ENCODE peak calls at places on chromosomes 2 and 18, in seven cellular contexts. One of them, this sample, is unnamed.

GRCh38 chr2:239930871-239931771 is 94.0 kb downstream of the NDUFA10 start:
- DNase-seq in GM12878: no peak
- DNase-seq in K562: no peak
- DNase-seq in GM12891: no peak
- DNase-seq in HepG2: no peak
- DNase-seq in H1: no peak
- DNase-seq in SK-N-SH: no peak
- DNase-seq in this sample: no peak

GRCh38 chr2:176934869-176935415 is 277.7 kb upstream of the HNRNPA3 start:
- DNase-seq in GM12878: no peak
- DNase-seq in HepG2: no peak
- DNase-seq in SK-N-SH: no peak
- DNase-seq in GM12891: no peak
- DNase-seq in H1: no peak
- DNase-seq in K562: no peak
- DNase-seq in this sample: no peak

GRCh38 chr2:203122317-203122998 is 107.8 kb downstream of the NBEAL1 start:
- DNase-seq in K562: no peak
- DNase-seq in GM12891: no peak
- DNase-seq in H1: no peak
- DNase-seq in GM12878: no peak
- DNase-seq in HepG2: peak; percentile 34
- DNase-seq in SK-N-SH: peak; percentile 9
- DNase-seq in this sample: no peak

GRCh38 chr2:108593547-108594098 is 59.4 kb downstream of the LIMS1 start:
- DNase-seq in GM12878: no peak
- DNase-seq in GM12891: no peak
- DNase-seq in HepG2: no peak
- DNase-seq in H1: no peak
- DNase-seq in SK-N-SH: no peak
- DNase-seq in K562: no peak
- DNase-seq in this sample: no peak

GRCh38 chr2:231677632-231678104 is 30.7 kb upstream of the PTMA start:
- DNase-seq in SK-N-SH: peak; percentile 80
- DNase-seq in K562: peak; percentile 37
- DNase-seq in GM12891: no peak
- DNase-seq in HepG2: peak; percentile 83
- DNase-seq in H1: no peak
- DNase-seq in GM12878: no peak
- DNase-seq in this sample: peak; percentile 64

GRCh38 chr2:119786312-119786711 is 26.6 kb downstream of the PTPN4 start:
- DNase-seq in SK-N-SH: no peak
- DNase-seq in GM12891: no peak
- DNase-seq in GM12878: no peak
- DNase-seq in HepG2: no peak
- DNase-seq in K562: no peak
- DNase-seq in H1: no peak
- DNase-seq in this sample: no peak

GRCh38 chr2:203758841-203759691 is 52.6 kb downstream of the CD28 start:
- DNase-seq in H1: no peak
- DNase-seq in SK-N-SH: no peak
- DNase-seq in GM12891: no peak
- DNase-seq in K562: no peak
- DNase-seq in HepG2: peak; percentile 36
- DNase-seq in GM12878: no peak
- DNase-seq in this sample: no peak

GRCh38 chr18:13366131-13366530 is 147.6 kb downstream of the LDLRAD4 start:
- DNase-seq in HepG2: no peak
- DNase-seq in SK-N-SH: no peak
- DNase-seq in GM12891: no peak
- DNase-seq in H1: no peak
- DNase-seq in K562: no peak
- DNase-seq in GM12878: no peak
- DNase-seq in this sample: no peak

GRCh38 chr2:72562451-72563153 is 263.2 kb downstream of the EXOC6B start:
- DNase-seq in GM12878: no peak
- DNase-seq in K562: no peak
- DNase-seq in GM12891: no peak
- DNase-seq in HepG2: no peak
- DNase-seq in SK-N-SH: no peak
- DNase-seq in H1: no peak
- DNase-seq in this sample: no peak

GRCh38 chr2:109318150-109318948 is 189.3 kb downstream of the SH3RF3 start:
- DNase-seq in SK-N-SH: peak; percentile 82
- DNase-seq in H1: no peak
- DNase-seq in GM12891: no peak
- DNase-seq in HepG2: peak; percentile 20
- DNase-seq in K562: no peak
- DNase-seq in GM12878: no peak
- DNase-seq in this sample: no peak

GRCh38 chr18:78939105-78939504 is 40.5 kb upstream of the SALL3 start:
- DNase-seq in GM12891: peak; percentile 41
- DNase-seq in K562: no peak
- DNase-seq in GM12878: no peak
- DNase-seq in H1: no peak
- DNase-seq in SK-N-SH: no peak
- DNase-seq in HepG2: no peak
- DNase-seq in this sample: no peak

GRCh38 chr18:9971313-9971920 is 57.6 kb downstream of the VAPA start:
- DNase-seq in SK-N-SH: peak; percentile 70
- DNase-seq in HepG2: peak; percentile 64
- DNase-seq in GM12891: no peak
- DNase-seq in K562: peak; percentile 81
- DNase-seq in GM12878: peak; percentile 27
- DNase-seq in H1: peak; percentile 33
- DNase-seq in this sample: no peak

GRCh38 chr2:168490015-168490874 is 34.2 kb downstream of the CERS6 start:
- DNase-seq in HepG2: peak; percentile 70
- DNase-seq in K562: no peak
- DNase-seq in SK-N-SH: no peak
- DNase-seq in GM12878: peak; percentile 92
- DNase-seq in H1: no peak
- DNase-seq in GM12891: peak; percentile 13
- DNase-seq in this sample: no peak

GRCh38 chr2:239322414-239323086 is 78.3 kb downstream of the HDAC4 start:
- DNase-seq in GM12891: no peak
- DNase-seq in GM12878: no peak
- DNase-seq in SK-N-SH: peak; percentile 8
- DNase-seq in K562: peak; percentile 18
- DNase-seq in HepG2: no peak
- DNase-seq in H1: no peak
- DNase-seq in this sample: no peak

GRCh38 chr2:200968735-200969134 is 5.3 kb upstream of the ORC2 start:
- DNase-seq in H1: no peak
- DNase-seq in HepG2: peak; percentile 24
- DNase-seq in SK-N-SH: no peak
- DNase-seq in GM12891: no peak
- DNase-seq in K562: peak; percentile 10
- DNase-seq in GM12878: no peak
- DNase-seq in this sample: no peak

GRCh38 chr2:200964498-200964897 is 1.0 kb upstream of the ORC2 start:
- DNase-seq in HepG2: no peak
- DNase-seq in GM12891: no peak
- DNase-seq in GM12878: no peak
- DNase-seq in SK-N-SH: no peak
- DNase-seq in K562: no peak
- DNase-seq in H1: no peak
- DNase-seq in this sample: no peak

GRCh38 chr2:200963129-200963917 is at the start of gene ORC2:
- DNase-seq in HepG2: peak; percentile 96
- DNase-seq in SK-N-SH: peak; percentile 96
- DNase-seq in GM12891: peak; percentile 75
- DNase-seq in K562: peak; percentile 94
- DNase-seq in GM12878: peak; percentile 78
- DNase-seq in H1: peak; percentile 94
- DNase-seq in this sample: peak; percentile 84

GRCh38 chr2:200968162-200968561 is 4.7 kb upstream of the ORC2 start:
- DNase-seq in GM12891: no peak
- DNase-seq in H1: no peak
- DNase-seq in K562: no peak
- DNase-seq in HepG2: peak; percentile 62
- DNase-seq in GM12878: no peak
- DNase-seq in SK-N-SH: no peak
- DNase-seq in this sample: no peak

DNA sequence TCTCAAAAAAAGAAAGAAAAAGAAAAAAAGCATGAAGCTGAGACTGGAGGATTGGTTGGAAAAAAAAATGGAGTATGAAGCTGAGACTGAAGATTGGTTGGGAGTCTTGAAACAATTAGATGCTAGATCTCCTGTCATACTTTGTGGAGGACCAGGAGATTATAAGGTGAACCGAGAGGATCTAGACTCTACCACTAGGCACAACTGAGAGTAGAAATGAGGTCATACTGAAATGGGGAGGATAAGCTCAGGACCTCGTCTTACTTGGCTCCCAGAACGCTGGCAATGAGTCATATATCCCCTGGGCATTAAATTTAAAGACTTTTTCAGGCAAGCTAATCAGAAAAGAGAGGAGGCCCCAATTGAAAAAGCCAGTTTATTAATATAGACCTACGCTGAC is 3.3 kb upstream of the ORC2 start:
- DNase-seq in GM12878: peak; percentile 31
- DNase-seq in SK-N-SH: no peak
- DNase-seq in GM12891: no peak
- DNase-seq in HepG2: no peak
- DNase-seq in K562: peak; percentile 31
- DNase-seq in H1: no peak
- DNase-seq in this sample: peak; percentile 6
- TF ChIP-seq TAF1 in GM12878: no peak
- TF ChIP-seq TAF1 in SK-N-SH: no peak
- TF ChIP-seq TAF1 in GM12891: no peak
- TF ChIP-seq TAF1 in HepG2: no peak
- TF ChIP-seq TAF1 in K562: no peak
- TF ChIP-seq TAF1 in H1: no peak
- TF ChIP-seq TAF1 in this sample: no peak

DNA sequence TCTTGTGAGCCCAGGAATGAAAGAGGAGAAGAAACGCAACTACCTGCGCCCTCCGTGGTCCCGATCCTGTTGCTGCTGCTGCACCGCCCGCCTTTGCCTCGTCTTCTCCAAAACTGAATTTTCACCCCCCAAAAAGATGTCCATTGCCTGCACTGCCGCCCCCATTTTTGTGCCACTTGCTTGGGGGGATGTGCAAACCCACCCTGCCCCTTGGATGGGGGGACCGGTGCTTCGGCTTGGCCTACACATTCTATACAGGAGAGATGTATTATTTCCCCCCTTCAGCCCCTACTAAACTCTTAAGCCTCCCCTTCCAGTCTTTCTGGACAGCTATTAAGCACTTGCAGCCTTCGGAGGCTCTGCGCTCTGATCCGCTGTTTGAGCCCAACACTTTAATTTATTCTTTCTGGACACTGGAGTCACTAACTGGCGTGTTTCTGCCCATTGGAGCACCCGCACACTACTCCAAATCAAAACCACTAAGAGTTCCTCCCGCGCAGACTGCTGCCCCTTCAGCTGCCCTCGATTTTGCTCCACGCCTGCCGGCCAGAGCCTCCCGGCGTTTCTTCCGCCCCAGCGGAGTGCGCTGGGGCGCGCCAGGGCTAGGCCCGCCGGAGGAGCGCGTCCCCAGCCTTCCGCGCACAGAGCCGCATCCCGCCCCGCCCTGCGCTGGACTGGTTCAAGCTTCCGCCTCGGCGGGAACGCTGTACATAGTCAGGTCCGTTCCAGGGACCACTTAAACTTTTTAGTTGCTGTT is 5.9 kb downstream of the OTX1 start:
- DNase-seq in GM12878: no peak
- DNase-seq in SK-N-SH: peak; percentile 75
- DNase-seq in H1: no peak
- DNase-seq in K562: no peak
- DNase-seq in GM12891: no peak
- DNase-seq in HepG2: no peak
- DNase-seq in this sample: no peak
- TF ChIP-seq TAF1 in GM12878: no peak
- TF ChIP-seq TAF1 in SK-N-SH: no peak
- TF ChIP-seq TAF1 in H1: no peak
- TF ChIP-seq TAF1 in K562: no peak
- TF ChIP-seq TAF1 in GM12891: no peak
- TF ChIP-seq TAF1 in HepG2: no peak
- TF ChIP-seq TAF1 in this sample: no peak

DNA sequence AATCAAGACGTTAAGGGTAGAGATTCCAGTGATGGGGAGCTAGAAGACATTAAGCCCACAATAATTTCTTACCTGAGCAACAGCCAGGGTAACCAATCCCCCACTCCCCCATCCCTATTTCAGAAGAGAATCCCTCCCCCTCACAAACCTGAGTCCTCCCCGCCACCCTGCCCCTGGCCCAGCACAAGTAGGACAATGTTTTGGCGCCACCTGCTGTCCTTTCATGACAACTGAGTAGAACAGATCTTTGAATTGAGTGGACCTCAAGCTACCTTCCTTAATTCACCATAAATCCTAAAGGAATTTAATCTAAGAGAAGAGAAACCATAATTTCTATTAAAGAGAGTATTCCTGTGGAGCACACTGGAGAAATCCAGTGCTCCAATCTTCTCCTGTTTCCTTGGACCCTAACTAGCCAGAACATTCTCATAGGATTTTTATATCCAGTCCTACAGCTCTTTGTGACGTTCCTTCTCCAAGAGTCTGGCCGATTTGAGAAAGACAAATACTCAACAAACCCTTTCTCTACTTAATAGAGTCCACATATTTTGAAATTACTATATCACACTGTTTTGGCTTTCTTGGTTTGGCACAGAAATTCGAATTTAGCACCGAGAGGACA is 41.1 kb downstream of the NHEJ1 start:
- DNase-seq in GM12891: no peak
- DNase-seq in HepG2: peak; percentile 62
- DNase-seq in H1: no peak
- DNase-seq in GM12878: peak; percentile 5
- DNase-seq in K562: peak; percentile 56
- DNase-seq in SK-N-SH: peak; percentile 77
- DNase-seq in this sample: peak; percentile 23
- TF ChIP-seq TAF1 in GM12891: no peak
- TF ChIP-seq TAF1 in HepG2: no peak
- TF ChIP-seq TAF1 in H1: no peak
- TF ChIP-seq TAF1 in GM12878: no peak
- TF ChIP-seq TAF1 in K562: no peak
- TF ChIP-seq TAF1 in SK-N-SH: no peak
- TF ChIP-seq TAF1 in this sample: no peak

GRCh38 chr2:170229125-170229524 is 51.2 kb downstream of the MYO3B start:
- DNase-seq in GM12891: no peak
- DNase-seq in HepG2: peak; percentile 11
- DNase-seq in K562: no peak
- DNase-seq in SK-N-SH: no peak
- DNase-seq in GM12878: no peak
- DNase-seq in H1: no peak
- DNase-seq in this sample: no peak

GRCh38 chr2:170227467-170228075 is 49.6 kb downstream of the MYO3B start:
- DNase-seq in H1: no peak
- DNase-seq in GM12891: no peak
- DNase-seq in GM12878: peak; percentile 79
- DNase-seq in HepG2: no peak
- DNase-seq in SK-N-SH: no peak
- DNase-seq in K562: no peak
- DNase-seq in this sample: no peak

GRCh38 chr2:170226216-170226615 is 48.3 kb downstream of the MYO3B start:
- DNase-seq in GM12878: no peak
- DNase-seq in SK-N-SH: no peak
- DNase-seq in K562: no peak
- DNase-seq in GM12891: no peak
- DNase-seq in H1: no peak
- DNase-seq in HepG2: no peak
- DNase-seq in this sample: no peak

GRCh38 chr2:170228429-170228828 is 50.5 kb downstream of the MYO3B start:
- DNase-seq in GM12891: no peak
- DNase-seq in H1: no peak
- DNase-seq in HepG2: no peak
- DNase-seq in GM12878: no peak
- DNase-seq in SK-N-SH: no peak
- DNase-seq in K562: no peak
- DNase-seq in this sample: no peak

GRCh38 chr2:170229744-170230143 is 51.8 kb downstream of the MYO3B start:
- DNase-seq in GM12891: no peak
- DNase-seq in GM12878: no peak
- DNase-seq in SK-N-SH: no peak
- DNase-seq in HepG2: no peak
- DNase-seq in H1: no peak
- DNase-seq in K562: no peak
- DNase-seq in this sample: no peak
- TF ChIP-seq TAF1 in GM12891: no peak
- TF ChIP-seq TAF1 in GM12878: no peak
- TF ChIP-seq TAF1 in SK-N-SH: no peak
- TF ChIP-seq TAF1 in HepG2: no peak
- TF ChIP-seq TAF1 in H1: no peak
- TF ChIP-seq TAF1 in K562: no peak
- TF ChIP-seq TAF1 in this sample: no peak

This sample was measured in GM12892.